ENCODE peak calls at places on chromosomes 2 and 18, in nine cellular contexts. One of them, this sample, is unnamed.

GRCh38 chr2:99150691-99151090 is 4.1 kb downstream of the TSGA10 start:
- DNase-seq in tibial artery: no peak
- DNase-seq in PC-3: no peak
- DNase-seq in activated CD8-positive, alpha-beta memory T cell treated with anti-CD3 and anti-CD28 coated beads for 1 hour: no peak
- DNase-seq in head of caudate nucleus: no peak
- DNase-seq in fibroblast of mammary gland: peak
- DNase-seq in mucosa of descending colon: no peak
- DNase-seq in stimulated activated CD4-positive, alpha-beta T cell treated with anti-CD3 and anti-CD28 coated beads, Interleukin-12 subunit alpha, Interleukin-12 subunit beta, amount 100 ng/mL, for 24 hours: no peak
- DNase-seq in retina: no peak
- DNase-seq in this sample: no peak

GRCh38 chr2:206353685-206354084 is 79.2 kb downstream of the ZDBF2 start:
- DNase-seq in tibial artery: no peak
- DNase-seq in PC-3: peak
- DNase-seq in activated CD8-positive, alpha-beta memory T cell treated with anti-CD3 and anti-CD28 coated beads for 1 hour: no peak
- DNase-seq in head of caudate nucleus: no peak
- DNase-seq in fibroblast of mammary gland: peak
- DNase-seq in mucosa of descending colon: no peak
- DNase-seq in stimulated activated CD4-positive, alpha-beta T cell treated with anti-CD3 and anti-CD28 coated beads, Interleukin-12 subunit alpha, Interleukin-12 subunit beta, amount 100 ng/mL, for 24 hours: no peak
- DNase-seq in retina: no peak
- DNase-seq in this sample: no peak

GRCh38 chr2:9979977-9980376 is 28.5 kb downstream of the GRHL1 start:
- DNase-seq in tibial artery: no peak
- DNase-seq in PC-3: no peak
- DNase-seq in activated CD8-positive, alpha-beta memory T cell treated with anti-CD3 and anti-CD28 coated beads for 1 hour: no peak
- DNase-seq in head of caudate nucleus: no peak
- DNase-seq in fibroblast of mammary gland: no peak
- DNase-seq in mucosa of descending colon: no peak
- DNase-seq in stimulated activated CD4-positive, alpha-beta T cell treated with anti-CD3 and anti-CD28 coated beads, Interleukin-12 subunit alpha, Interleukin-12 subunit beta, amount 100 ng/mL, for 24 hours: no peak
- DNase-seq in retina: no peak
- DNase-seq in this sample: no peak

GRCh38 chr2:12014088-12014960 is 267.9 kb downstream of the LPIN1 start:
- DNase-seq in tibial artery: peak
- DNase-seq in PC-3: no peak
- DNase-seq in activated CD8-positive, alpha-beta memory T cell treated with anti-CD3 and anti-CD28 coated beads for 1 hour: no peak
- DNase-seq in head of caudate nucleus: no peak
- DNase-seq in fibroblast of mammary gland: peak
- DNase-seq in mucosa of descending colon: no peak
- DNase-seq in stimulated activated CD4-positive, alpha-beta T cell treated with anti-CD3 and anti-CD28 coated beads, Interleukin-12 subunit alpha, Interleukin-12 subunit beta, amount 100 ng/mL, for 24 hours: no peak
- DNase-seq in retina: no peak
- DNase-seq in this sample: no peak

GRCh38 chr18:12085786-12086185 is 7.9 kb upstream of the ANKRD62 start:
- DNase-seq in tibial artery: no peak
- DNase-seq in PC-3: no peak
- DNase-seq in activated CD8-positive, alpha-beta memory T cell treated with anti-CD3 and anti-CD28 coated beads for 1 hour: no peak
- DNase-seq in head of caudate nucleus: no peak
- DNase-seq in fibroblast of mammary gland: no peak
- DNase-seq in mucosa of descending colon: no peak
- DNase-seq in stimulated activated CD4-positive, alpha-beta T cell treated with anti-CD3 and anti-CD28 coated beads, Interleukin-12 subunit alpha, Interleukin-12 subunit beta, amount 100 ng/mL, for 24 hours: no peak
- DNase-seq in retina: no peak
- DNase-seq in this sample: no peak

GRCh38 chr2:42663106-42663755 is 94.8 kb downstream of the MTA3 start:
- DNase-seq in tibial artery: peak
- DNase-seq in PC-3: peak
- DNase-seq in activated CD8-positive, alpha-beta memory T cell treated with anti-CD3 and anti-CD28 coated beads for 1 hour: peak
- DNase-seq in head of caudate nucleus: peak
- DNase-seq in fibroblast of mammary gland: peak
- DNase-seq in mucosa of descending colon: peak
- DNase-seq in stimulated activated CD4-positive, alpha-beta T cell treated with anti-CD3 and anti-CD28 coated beads, Interleukin-12 subunit alpha, Interleukin-12 subunit beta, amount 100 ng/mL, for 24 hours: peak
- DNase-seq in retina: peak
- DNase-seq in this sample: peak

GRCh38 chr2:213818436-213818835 is 534.2 kb downstream of the SPAG16 start:
- DNase-seq in tibial artery: no peak
- DNase-seq in PC-3: no peak
- DNase-seq in activated CD8-positive, alpha-beta memory T cell treated with anti-CD3 and anti-CD28 coated beads for 1 hour: no peak
- DNase-seq in head of caudate nucleus: no peak
- DNase-seq in fibroblast of mammary gland: peak
- DNase-seq in mucosa of descending colon: no peak
- DNase-seq in stimulated activated CD4-positive, alpha-beta T cell treated with anti-CD3 and anti-CD28 coated beads, Interleukin-12 subunit alpha, Interleukin-12 subunit beta, amount 100 ng/mL, for 24 hours: no peak
- DNase-seq in retina: no peak
- DNase-seq in this sample: no peak

GRCh38 chr2:121690095-121690494 is 40.8 kb upstream of the CLASP1 start:
- DNase-seq in tibial artery: no peak
- DNase-seq in PC-3: no peak
- DNase-seq in activated CD8-positive, alpha-beta memory T cell treated with anti-CD3 and anti-CD28 coated beads for 1 hour: no peak
- DNase-seq in head of caudate nucleus: peak
- DNase-seq in fibroblast of mammary gland: peak
- DNase-seq in mucosa of descending colon: no peak
- DNase-seq in stimulated activated CD4-positive, alpha-beta T cell treated with anti-CD3 and anti-CD28 coated beads, Interleukin-12 subunit alpha, Interleukin-12 subunit beta, amount 100 ng/mL, for 24 hours: no peak
- DNase-seq in retina: no peak
- DNase-seq in this sample: no peak

GRCh38 chr18:36814994-36815393 is 13.8 kb downstream of the TPGS2 start:
- DNase-seq in tibial artery: no peak
- DNase-seq in PC-3: no peak
- DNase-seq in activated CD8-positive, alpha-beta memory T cell treated with anti-CD3 and anti-CD28 coated beads for 1 hour: no peak
- DNase-seq in head of caudate nucleus: no peak
- DNase-seq in fibroblast of mammary gland: no peak
- DNase-seq in mucosa of descending colon: no peak
- DNase-seq in stimulated activated CD4-positive, alpha-beta T cell treated with anti-CD3 and anti-CD28 coated beads, Interleukin-12 subunit alpha, Interleukin-12 subunit beta, amount 100 ng/mL, for 24 hours: no peak
- DNase-seq in retina: no peak
- DNase-seq in this sample: no peak

GRCh38 chr2:45379399-45380087 is 231.5 kb downstream of the SRBD1 start:
- DNase-seq in tibial artery: no peak
- DNase-seq in PC-3: no peak
- DNase-seq in activated CD8-positive, alpha-beta memory T cell treated with anti-CD3 and anti-CD28 coated beads for 1 hour: no peak
- DNase-seq in head of caudate nucleus: no peak
- DNase-seq in fibroblast of mammary gland: no peak
- DNase-seq in mucosa of descending colon: no peak
- DNase-seq in stimulated activated CD4-positive, alpha-beta T cell treated with anti-CD3 and anti-CD28 coated beads, Interleukin-12 subunit alpha, Interleukin-12 subunit beta, amount 100 ng/mL, for 24 hours: no peak
- DNase-seq in retina: no peak
- DNase-seq in this sample: no peak

GRCh38 chr18:70384181-70384790 is 95.4 kb downstream of the SOCS6 start:
- DNase-seq in tibial artery: no peak
- DNase-seq in PC-3: peak
- DNase-seq in activated CD8-positive, alpha-beta memory T cell treated with anti-CD3 and anti-CD28 coated beads for 1 hour: no peak
- DNase-seq in head of caudate nucleus: peak
- DNase-seq in fibroblast of mammary gland: peak
- DNase-seq in mucosa of descending colon: no peak
- DNase-seq in stimulated activated CD4-positive, alpha-beta T cell treated with anti-CD3 and anti-CD28 coated beads, Interleukin-12 subunit alpha, Interleukin-12 subunit beta, amount 100 ng/mL, for 24 hours: no peak
- DNase-seq in retina: no peak
- DNase-seq in this sample: peak

GRCh38 chr2:121595012-121595891 is 54.0 kb downstream of the CLASP1 start:
- DNase-seq in tibial artery: no peak
- DNase-seq in PC-3: no peak
- DNase-seq in activated CD8-positive, alpha-beta memory T cell treated with anti-CD3 and anti-CD28 coated beads for 1 hour: no peak
- DNase-seq in head of caudate nucleus: no peak
- DNase-seq in fibroblast of mammary gland: no peak
- DNase-seq in mucosa of descending colon: no peak
- DNase-seq in stimulated activated CD4-positive, alpha-beta T cell treated with anti-CD3 and anti-CD28 coated beads, Interleukin-12 subunit alpha, Interleukin-12 subunit beta, amount 100 ng/mL, for 24 hours: no peak
- DNase-seq in retina: no peak
- DNase-seq in this sample: no peak

GRCh38 chr2:74935883-74936483 is 22.5 kb upstream of the POLE4 start:
- DNase-seq in tibial artery: no peak
- DNase-seq in PC-3: no peak
- DNase-seq in activated CD8-positive, alpha-beta memory T cell treated with anti-CD3 and anti-CD28 coated beads for 1 hour: no peak
- DNase-seq in head of caudate nucleus: no peak
- DNase-seq in fibroblast of mammary gland: no peak
- DNase-seq in mucosa of descending colon: no peak
- DNase-seq in stimulated activated CD4-positive, alpha-beta T cell treated with anti-CD3 and anti-CD28 coated beads, Interleukin-12 subunit alpha, Interleukin-12 subunit beta, amount 100 ng/mL, for 24 hours: no peak
- DNase-seq in retina: peak
- DNase-seq in this sample: peak

GRCh38 chr2:218395090-218395444 is 4.6 kb upstream of the CTDSP1 start:
- DNase-seq in tibial artery: no peak
- DNase-seq in PC-3: no peak
- DNase-seq in activated CD8-positive, alpha-beta memory T cell treated with anti-CD3 and anti-CD28 coated beads for 1 hour: no peak
- DNase-seq in head of caudate nucleus: no peak
- DNase-seq in fibroblast of mammary gland: no peak
- DNase-seq in mucosa of descending colon: no peak
- DNase-seq in stimulated activated CD4-positive, alpha-beta T cell treated with anti-CD3 and anti-CD28 coated beads, Interleukin-12 subunit alpha, Interleukin-12 subunit beta, amount 100 ng/mL, for 24 hours: no peak
- DNase-seq in retina: no peak
- DNase-seq in this sample: no peak

GRCh38 chr2:237165405-237166276 is 80.0 kb downstream of the COPS8 start:
- DNase-seq in tibial artery: no peak
- DNase-seq in PC-3: peak
- DNase-seq in activated CD8-positive, alpha-beta memory T cell treated with anti-CD3 and anti-CD28 coated beads for 1 hour: no peak
- DNase-seq in head of caudate nucleus: no peak
- DNase-seq in fibroblast of mammary gland: peak
- DNase-seq in mucosa of descending colon: no peak
- DNase-seq in stimulated activated CD4-positive, alpha-beta T cell treated with anti-CD3 and anti-CD28 coated beads, Interleukin-12 subunit alpha, Interleukin-12 subunit beta, amount 100 ng/mL, for 24 hours: no peak
- DNase-seq in retina: no peak
- DNase-seq in this sample: no peak